ENCODE peak calls at places on chromosomes 13 and 19, in six cellular contexts. H, F, K, T, N and V are unnamed samples. For H3K4me1, the result is how much of the 10 kb centered on the place peaks cover.

GRCh38 chr13:37340911-37341670 is 235.6 kb upstream of the CSNK1A1L start:
- DNase-seq in H (no peak), F (no peak), K (no peak), T (no peak), N (no peak), V (no peak)

GRCh38 chr13:94309997-94310842 is 169.3 kb downstream of the DCT start:
- DNase-seq in H (no peak), F (peak), K (no peak), T (no peak), N (peak), V (no peak)

GRCh38 chr13:46598140-46598819 is 45.3 kb downstream of the LRCH1 start:
- DNase-seq in H (no peak), F (no peak), K (no peak), T (no peak), N (no peak), V (no peak)

GRCh38 chr13:33284016-33284415 is 1.5 kb downstream of the STARD13 start:
- DNase-seq in H (no peak), F (peak), K (no peak), T (no peak), N (no peak), V (no peak)

GRCh38 chr13:93234459-93234858 is 7.9 kb downstream of the GPC6 start:
- DNase-seq in H (no peak), F (no peak), K (no peak), T (no peak), N (no peak), V (no peak)

GRCh38 chr13:77460195-77460594 is 75.3 kb upstream of the SCEL start:
- DNase-seq in H (no peak), F (no peak), K (no peak), T (no peak), N (no peak), V (no peak)

GRCh38 chr13:69817333-69817732 is 290.3 kb upstream of the ATXN8OS start:
- DNase-seq in H (no peak), F (no peak), K (no peak), T (no peak), N (no peak), V (no peak)

GRCh38 chr19:42241279-42241678 is 1.1 kb downstream of the GSK3A start:
- DNase-seq in H (no peak), F (no peak), K (no peak), T (no peak), N (no peak), V (no peak)

GRCh38 chr13:87798536-87798935 is 127.4 kb downstream of the SLITRK5 start:
- DNase-seq in H (no peak), F (no peak), K (no peak), T (no peak), N (no peak), V (no peak)

GRCh38 chr13:85825454-85825853 is 26.2 kb upstream of the SLITRK6 start:
- DNase-seq in H (no peak), F (peak), K (no peak), T (no peak), N (peak), V (no peak)

GRCh38 chr13:77980592-77980991 is 62.0 kb upstream of the EDNRB start:
- DNase-seq in H (no peak), F (peak), K (no peak), T (peak), N (peak), V (no peak)

GRCh38 chr19:54526972-54527371 is 24.3 kb downstream of the LAIR2 start:
- DNase-seq in H (no peak), F (no peak), K (no peak), T (no peak), N (no peak), V (no peak)

GRCh38 chr19:3982701-3983541 is 2.3 kb downstream of the EEF2 start:
- DNase-seq in H (peak), F (peak), K (no peak), T (peak), N (peak), V (no peak)
- H3K4me1 ChIP-seq in H (under half), F (under half), K (under half), T (under half), N (under half), V (under half)

GRCh38 chr13:26698392-26699196 is 62.0 kb downstream of the GPR12 start:
- DNase-seq in H (peak), F (peak), K (peak), T (peak), N (peak), V (peak)
- H3K4me2 ChIP-seq in H (no peak), F (peak), K (no peak), T (no peak), N (peak), V (peak)

GRCh38 chr19:2433854-2434253 is 6.5 kb upstream of the TIMM13 start:
- DNase-seq in H (no peak), F (no peak), K (no peak), T (no peak), N (no peak), V (no peak)

GRCh38 chr19:2436926-2437325 is 9.5 kb upstream of the TIMM13 start:
- DNase-seq in H (no peak), F (no peak), K (no peak), T (no peak), N (no peak), V (no peak)

GRCh38 chr19:2434267-2434666 is 6.9 kb upstream of the TIMM13 start:
- DNase-seq in H (no peak), F (no peak), K (no peak), T (no peak), N (no peak), V (no peak)

GRCh38 chr19:2436384-2436783 is 9.0 kb upstream of the TIMM13 start:
- DNase-seq in H (no peak), F (no peak), K (no peak), T (no peak), N (no peak), V (no peak)

DNA sequence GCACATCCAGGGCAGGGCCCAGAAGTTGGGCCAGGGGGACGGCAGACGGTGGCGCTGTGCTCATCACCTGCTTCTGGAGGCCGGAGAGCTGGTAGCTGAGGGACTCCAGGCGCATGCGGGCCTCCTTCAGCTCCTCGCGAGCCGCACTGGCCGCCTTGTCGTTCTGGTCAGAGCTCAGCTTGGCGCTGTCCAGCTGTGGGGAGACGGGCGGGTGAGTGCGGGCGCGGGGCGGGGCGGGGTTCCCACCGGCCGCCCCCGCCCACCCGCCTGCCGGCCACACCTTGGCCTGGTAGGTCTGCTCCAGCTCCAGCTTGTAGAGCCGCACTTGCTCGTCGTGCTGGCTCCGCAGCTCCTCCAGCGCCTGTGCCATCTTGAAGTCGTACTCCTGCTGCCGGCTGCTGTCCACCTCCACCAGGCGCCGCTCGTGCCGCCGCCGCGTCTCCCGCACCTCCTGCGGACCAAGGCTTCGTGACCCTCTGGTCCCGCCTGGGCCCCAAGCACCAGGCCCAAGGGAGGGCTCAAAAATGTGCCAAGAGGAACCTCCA is 7.4 kb upstream of the TIMM13 start:
- DNase-seq in H (no peak), F (no peak), K (no peak), T (no peak), N (no peak), V (no peak)
- H2BK15ac ChIP-seq in H (no peak), F (no peak), K (no peak), T (no peak), N (no peak), V (no peak)

GRCh38 chr19:575527-576506 is 3.4 kb downstream of the BSG start:
- DNase-seq in H (no peak), F (peak), K (no peak), T (no peak), N (no peak), V (no peak)

GRCh38 chr19:574658-575526 is 2.5 kb downstream of the BSG start:
- DNase-seq in H (no peak), F (peak), K (no peak), T (no peak), N (peak), V (no peak)

GRCh38 chr19:571127-571974 is 1.0 kb upstream of the BSG start:
- DNase-seq in H (peak), F (peak), K (no peak), T (peak), N (peak), V (peak)

GRCh38 chr19:572140-572890 is at the start of gene BSG:
- DNase-seq in H (peak), F (peak), K (peak), T (peak), N (peak), V (peak)

DNA sequence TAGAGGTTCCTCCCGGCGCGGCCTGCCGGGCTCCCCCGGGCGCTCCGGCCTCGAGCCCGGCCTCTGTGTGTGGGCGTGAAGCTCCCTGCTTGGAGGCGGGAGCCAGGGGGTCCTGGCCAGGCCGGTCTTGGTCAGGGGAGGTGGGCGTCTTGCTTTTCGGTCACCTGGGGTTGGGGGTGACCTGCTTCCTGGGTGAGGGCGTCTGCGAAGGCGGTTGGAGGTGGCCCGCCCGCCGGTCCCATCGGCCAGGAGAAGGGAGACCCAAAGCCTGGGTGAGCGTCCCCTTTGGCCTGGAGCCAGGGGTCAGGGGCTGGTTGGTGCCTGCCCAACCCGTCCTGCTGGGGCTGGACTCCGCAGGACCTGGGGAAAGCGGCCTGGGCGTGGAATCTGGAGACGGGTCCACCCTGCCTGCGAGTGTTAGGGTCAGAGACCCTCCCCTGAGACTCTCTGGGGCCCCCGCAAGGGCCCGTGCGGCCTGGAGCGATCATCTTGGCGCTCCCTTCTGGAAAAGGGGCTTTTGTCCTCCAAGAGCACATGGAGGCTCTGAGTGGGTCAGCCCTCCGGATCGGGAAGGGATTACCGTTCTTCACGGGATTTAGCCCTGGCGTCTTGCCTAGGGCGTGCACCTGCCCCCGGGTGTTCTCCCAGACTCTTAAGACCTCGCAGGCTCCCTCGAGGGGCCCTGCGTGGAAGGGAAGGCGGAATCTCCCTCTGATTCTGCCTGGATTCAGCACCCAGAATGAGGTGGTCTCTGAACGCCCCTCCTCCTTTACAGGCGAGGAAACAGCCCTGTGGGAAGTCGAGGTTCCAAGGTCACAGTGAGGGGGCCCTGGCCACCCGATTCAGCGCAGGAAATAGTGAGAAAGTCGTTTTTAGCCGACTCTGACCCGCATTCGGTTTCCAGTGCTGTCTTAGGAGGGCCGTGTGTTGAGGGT is 762 bp downstream of the BSG start:
- DNase-seq in H (peak), F (peak), K (no peak), T (peak), N (peak), V (no peak)
- H3K4me1 ChIP-seq in H (under half), F (under half), K (under half), T (under half), N (under half), V (under half)

DNA sequence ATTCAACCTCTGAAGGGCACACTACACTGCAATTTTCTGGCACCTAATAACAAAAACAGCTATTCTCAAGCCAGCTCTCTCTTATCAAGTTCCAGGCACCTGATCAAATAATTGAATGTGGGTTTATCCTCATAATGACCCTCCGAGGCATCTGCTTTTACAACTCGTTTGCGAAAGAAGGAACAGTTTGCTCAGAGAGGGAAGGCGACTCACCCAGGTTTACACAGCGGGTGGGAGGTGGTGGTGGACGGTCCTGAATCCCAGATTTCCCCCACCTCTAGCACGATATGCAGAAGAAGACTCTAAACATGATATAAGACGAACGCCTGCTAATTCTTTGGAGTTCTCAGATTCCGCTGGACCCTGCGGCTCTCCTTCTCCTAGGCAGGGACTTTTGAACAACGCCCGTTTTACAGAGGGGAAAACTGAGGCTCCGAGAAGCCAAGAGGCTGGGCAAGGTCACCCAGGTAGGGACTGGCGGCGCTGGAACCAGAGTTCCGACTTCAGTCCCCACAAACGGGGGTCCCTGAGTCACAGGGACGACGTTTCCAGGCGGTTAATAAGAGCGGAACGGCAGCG is 627 bp downstream of the SGTA start:
- DNase-seq in H (no peak), F (no peak), K (no peak), T (peak), N (peak), V (peak)
- H3K4me2 ChIP-seq in H (peak), F (peak), K (peak), T (peak), N (peak), V (peak)

DNA sequence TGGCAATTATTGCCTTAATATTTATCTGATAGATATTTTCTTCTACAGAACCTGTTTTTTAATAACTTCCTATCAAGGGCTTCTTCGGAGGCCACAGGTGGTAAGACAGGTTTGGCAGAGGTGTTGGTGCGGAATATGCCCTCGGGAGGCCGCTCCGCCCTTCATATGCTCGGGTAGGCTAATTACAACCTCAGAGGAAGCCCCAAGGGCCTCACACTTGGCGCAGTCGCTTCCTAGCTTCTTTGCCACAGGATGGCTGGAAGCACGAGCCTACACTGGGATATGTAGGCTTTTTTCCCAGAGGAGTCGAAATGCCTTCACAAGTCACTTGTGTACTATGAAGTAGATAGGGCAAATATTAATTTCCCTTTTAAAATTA is 68.8 kb downstream of the LMO7 start:
- DNase-seq in H (peak), F (no peak), K (no peak), T (peak), N (no peak), V (no peak)
- H2BK15ac ChIP-seq in H (no peak), F (no peak), K (no peak), T (no peak), N (no peak), V (no peak)

DNA sequence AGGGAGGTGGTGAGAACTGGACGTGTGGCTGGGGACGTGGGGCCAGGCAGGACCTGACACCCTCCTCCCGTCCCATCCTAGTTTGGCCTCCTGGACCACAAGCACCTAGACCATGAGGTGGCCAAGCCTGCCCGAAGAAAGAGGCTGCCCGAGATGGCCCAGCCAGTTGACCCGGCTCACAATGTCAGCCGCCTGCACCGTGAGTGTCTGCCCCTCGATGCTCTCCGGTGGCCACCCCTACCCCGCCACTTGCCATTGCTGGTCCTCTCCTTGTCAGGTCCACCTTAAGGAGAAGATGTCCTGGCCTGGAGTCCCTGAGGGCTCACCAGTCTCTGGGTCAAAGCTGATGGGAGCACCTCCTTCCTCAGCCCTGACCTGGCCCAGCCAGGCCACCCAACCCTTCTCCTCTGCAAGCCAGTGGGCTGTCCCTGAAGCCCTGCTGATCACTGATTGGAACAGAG is 2.2 kb downstream of the ANGPTL4 start:
- DNase-seq in H (no peak), F (no peak), K (no peak), T (no peak), N (peak), V (no peak)
- H3K4me1 ChIP-seq in H (under half), F (under half), K (under half), T (under half), N (half or more), V (under half)

GRCh38 chr19:19654441-19654840 is 9.0 kb downstream of the ATP13A1 start:
- DNase-seq in H (no peak), F (no peak), K (no peak), T (no peak), N (no peak), V (no peak)
- H3K4me2 ChIP-seq in H (no peak), F (no peak), K (no peak), T (no peak), N (no peak), V (no peak)

GRCh38 chr13:91776650-91777193 is 378.3 kb downstream of the GPC5 start:
- DNase-seq in H (no peak), F (no peak), K (no peak), T (no peak), N (no peak), V (no peak)

GRCh38 chr13:91774397-91774796 is 376.0 kb downstream of the GPC5 start:
- DNase-seq in H (no peak), F (no peak), K (no peak), T (no peak), N (no peak), V (no peak)

DNA sequence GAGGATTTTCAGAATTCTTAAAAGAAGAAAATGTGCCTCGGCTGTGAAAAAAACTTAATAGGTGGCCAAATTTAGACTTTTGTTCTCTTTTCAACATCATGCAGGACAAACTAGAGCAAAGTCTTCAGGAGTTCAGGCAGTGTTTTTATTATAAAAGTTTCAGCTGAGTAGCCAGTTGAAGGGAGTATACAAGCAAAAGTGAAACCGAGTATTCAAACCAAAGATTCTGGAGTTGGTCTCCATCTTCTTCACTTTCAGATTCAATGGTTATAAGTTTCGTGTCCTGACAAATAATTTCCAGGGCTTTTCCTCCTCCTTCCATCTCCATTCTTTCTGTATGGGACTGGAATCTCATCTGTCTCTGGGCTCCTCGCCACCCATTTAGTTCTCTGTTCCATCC is 379.7 kb downstream of the GPC5 start:
- DNase-seq in H (no peak), F (no peak), K (no peak), T (no peak), N (no peak), V (no peak)
- H2BK15ac ChIP-seq in H (no peak), F (no peak), K (no peak), T (no peak), N (no peak), V (no peak)